ENCODE peak calls at places on chromosomes 13 and 19, in five cellular contexts. One of them, this sample, is unnamed. For H3K4me1, the result is how much of the 10 kb centered on the place peaks cover.

GRCh38 chr19:39156230-39156890 is 30.8 kb downstream of the PAK4 start:
- DNase-seq in neuronal stem cell: no peak
- DNase-seq in IMR-90: peak
- DNase-seq in H9: no peak
- DNase-seq in mesenchymal stem cell: no peak
- DNase-seq in this sample: no peak

GRCh38 chr19:4206818-4207484 is 22.4 kb upstream of the EBI3 start:
- DNase-seq in IMR-90: peak
- DNase-seq in mesenchymal stem cell: peak
- DNase-seq in neuronal stem cell: no peak
- DNase-seq in H9: no peak
- DNase-seq in this sample: peak

GRCh38 chr19:32129141-32129540 is 216.3 kb upstream of the ZNF507 start:
- DNase-seq in mesenchymal stem cell: peak
- DNase-seq in neuronal stem cell: no peak
- DNase-seq in IMR-90: no peak
- DNase-seq in H9: no peak
- DNase-seq in this sample: no peak

GRCh38 chr19:2922987-2923386 is 21.8 kb downstream of the ZNF77 start:
- DNase-seq in H9: peak
- DNase-seq in neuronal stem cell: no peak
- DNase-seq in mesenchymal stem cell: no peak
- DNase-seq in IMR-90: peak
- DNase-seq in this sample: peak

GRCh38 chr19:12766051-12766521 is 9.3 kb downstream of the HOOK2 start:
- DNase-seq in IMR-90: peak
- DNase-seq in neuronal stem cell: no peak
- DNase-seq in mesenchymal stem cell: no peak
- DNase-seq in H9: peak
- DNase-seq in this sample: no peak

GRCh38 chr13:95644611-95645052 is at the start of gene DZIP1:
- DNase-seq in IMR-90: peak
- DNase-seq in neuronal stem cell: peak
- DNase-seq in mesenchymal stem cell: peak
- DNase-seq in H9: peak
- DNase-seq in this sample: peak

GRCh38 chr13:25494708-25495411 is 123.1 kb downstream of the ATP8A2 start:
- DNase-seq in mesenchymal stem cell: no peak
- DNase-seq in IMR-90: no peak
- DNase-seq in neuronal stem cell: no peak
- DNase-seq in H9: no peak
- DNase-seq in this sample: no peak

GRCh38 chr13:40059540-40060232 is 404.2 kb downstream of the COG6 start:
- DNase-seq in mesenchymal stem cell: no peak
- DNase-seq in IMR-90: no peak
- DNase-seq in neuronal stem cell: no peak
- DNase-seq in H9: no peak
- DNase-seq in this sample: no peak

GRCh38 chr19:23321953-23322549 is 71.9 kb upstream of the ZNF724 start:
- DNase-seq in mesenchymal stem cell: no peak
- DNase-seq in neuronal stem cell: no peak
- DNase-seq in H9: no peak
- DNase-seq in IMR-90: no peak
- DNase-seq in this sample: no peak

GRCh38 chr19:30387311-30388115 is 15.3 kb downstream of the ZNF536 start:
- DNase-seq in IMR-90: no peak
- DNase-seq in neuronal stem cell: no peak
- DNase-seq in H9: no peak
- DNase-seq in mesenchymal stem cell: no peak
- DNase-seq in this sample: no peak

GRCh38 chr13:45744979-45745378 is 42.9 kb downstream of the CBY2 start:
- DNase-seq in neuronal stem cell: no peak
- DNase-seq in IMR-90: no peak
- DNase-seq in mesenchymal stem cell: no peak
- DNase-seq in H9: no peak
- DNase-seq in this sample: no peak

GRCh38 chr13:31982540-31982939 is 49.0 kb upstream of the FRY start:
- DNase-seq in IMR-90: peak
- DNase-seq in neuronal stem cell: no peak
- DNase-seq in mesenchymal stem cell: peak
- DNase-seq in H9: no peak
- DNase-seq in this sample: no peak

GRCh38 chr13:53001871-53002270 is 26.7 kb upstream of the OLFM4 start:
- DNase-seq in neuronal stem cell: no peak
- DNase-seq in IMR-90: no peak
- DNase-seq in H9: no peak
- DNase-seq in mesenchymal stem cell: no peak
- DNase-seq in this sample: no peak

GRCh38 chr19:41694196-41694595 is 6.1 kb upstream of the CEACAM7 start:
- DNase-seq in neuronal stem cell: no peak
- DNase-seq in IMR-90: no peak
- DNase-seq in mesenchymal stem cell: no peak
- DNase-seq in H9: peak
- DNase-seq in this sample: no peak

GRCh38 chr19:10315335-10316214 is at the start of gene FDX2:
- DNase-seq in H9: peak
- DNase-seq in IMR-90: peak
- DNase-seq in neuronal stem cell: peak
- DNase-seq in mesenchymal stem cell: peak
- DNase-seq in this sample: peak

GRCh38 chr19:6224308-6224675 is 55.5 kb downstream of the MLLT1 start:
- DNase-seq in neuronal stem cell: no peak
- DNase-seq in H9: no peak
- DNase-seq in IMR-90: no peak
- DNase-seq in mesenchymal stem cell: no peak
- DNase-seq in this sample: no peak

GRCh38 chr19:10116085-10116865 is 3.4 kb downstream of the EIF3G start:
- DNase-seq in mesenchymal stem cell: no peak
- DNase-seq in IMR-90: no peak
- DNase-seq in H9: no peak
- DNase-seq in neuronal stem cell: no peak
- DNase-seq in this sample: peak

GRCh38 chr19:15304140-15304705 is 28.1 kb downstream of the BRD4 start:
- DNase-seq in neuronal stem cell: no peak
- DNase-seq in mesenchymal stem cell: peak
- DNase-seq in IMR-90: no peak
- DNase-seq in H9: no peak
- DNase-seq in this sample: no peak
- H3K4me2 ChIP-seq in neuronal stem cell: no peak
- H3K4me2 ChIP-seq in mesenchymal stem cell: no peak
- H3K4me2 ChIP-seq in IMR-90: no peak
- H3K4me2 ChIP-seq in H9: no peak
- H3K4me2 ChIP-seq in this sample: no peak

DNA sequence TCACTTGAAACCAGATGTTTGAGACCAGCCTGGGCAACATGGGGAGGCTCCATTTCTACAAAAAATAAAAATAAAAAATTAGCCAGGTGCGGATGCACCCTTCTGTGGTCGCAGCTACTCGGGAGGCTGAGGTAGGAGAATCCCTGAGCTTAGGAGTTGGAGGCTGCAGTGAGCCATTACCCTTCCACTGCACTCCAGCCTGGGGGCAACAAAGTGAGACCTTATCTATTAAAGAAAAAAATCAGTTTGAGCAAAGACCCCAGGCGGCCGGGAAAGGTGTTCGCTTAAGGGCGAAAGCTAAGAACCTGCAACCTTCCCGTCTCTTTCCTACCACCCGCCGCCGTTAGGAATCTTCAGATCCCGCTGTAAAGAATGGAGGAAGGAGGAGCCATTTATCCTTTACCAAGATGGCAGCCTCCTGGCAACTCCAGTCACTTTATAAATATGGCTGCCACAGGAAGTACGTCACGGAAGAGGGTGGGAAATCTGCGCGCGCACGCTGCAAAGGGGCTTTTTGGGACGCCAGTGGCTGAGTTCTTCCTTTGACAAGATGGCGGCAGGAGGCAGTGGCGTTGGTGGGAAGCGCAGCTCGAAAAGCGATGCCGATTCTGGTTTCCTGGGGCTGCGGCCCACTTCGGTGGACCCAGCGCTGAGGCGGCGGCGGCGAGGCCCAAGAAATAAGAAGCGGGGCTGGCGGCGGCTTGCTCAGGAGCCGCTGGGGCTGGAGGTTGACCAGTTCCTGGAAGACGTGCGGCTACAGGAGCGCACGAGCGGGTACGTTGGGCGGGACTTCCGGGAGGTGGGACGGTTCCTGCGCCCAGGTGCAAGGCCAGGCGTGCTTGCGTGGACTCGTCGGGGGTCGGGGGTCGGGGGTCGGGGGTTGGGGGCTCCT is at the start of gene NOP53:
- DNase-seq in mesenchymal stem cell: peak
- DNase-seq in IMR-90: peak
- DNase-seq in neuronal stem cell: peak
- DNase-seq in H9: peak
- DNase-seq in this sample: peak
- H3K4me1 ChIP-seq in mesenchymal stem cell: under half
- H3K4me1 ChIP-seq in IMR-90: under half
- H3K4me1 ChIP-seq in neuronal stem cell: under half
- H3K4me1 ChIP-seq in H9: under half
- H3K4me1 ChIP-seq in this sample: under half

GRCh38 chr13:30318026-30318425 is 10.7 kb upstream of the KATNAL1 start:
- DNase-seq in IMR-90: no peak
- DNase-seq in H9: no peak
- DNase-seq in neuronal stem cell: no peak
- DNase-seq in mesenchymal stem cell: no peak
- DNase-seq in this sample: no peak
- H3K23ac ChIP-seq in IMR-90: no peak
- H3K23ac ChIP-seq in H9: no peak
- H3K23ac ChIP-seq in neuronal stem cell: no peak
- H3K23ac ChIP-seq in mesenchymal stem cell: no peak
- H3K23ac ChIP-seq in this sample: no peak

GRCh38 chr19:27745978-27746542 is 1466.9 kb downstream of the UQCRFS1 start:
- DNase-seq in mesenchymal stem cell: no peak
- DNase-seq in neuronal stem cell: no peak
- DNase-seq in H9: peak
- DNase-seq in IMR-90: no peak
- DNase-seq in this sample: no peak
- H3K4me2 ChIP-seq in mesenchymal stem cell: no peak
- H3K4me2 ChIP-seq in neuronal stem cell: no peak
- H3K4me2 ChIP-seq in H9: no peak
- H3K4me2 ChIP-seq in IMR-90: no peak
- H3K4me2 ChIP-seq in this sample: no peak

This sample was measured in mesendoderm.